ENCODE peak calls at places on chromosomes 3 and 15, in four cellular contexts. One of them, this sample, is unnamed.

GRCh38 chr15:77939851-77940250 is 137.7 kb downstream of the TBC1D2B start:
- DNase-seq in cardiac fibroblast: no peak
- DNase-seq in foreskin fibroblast: no peak
- DNase-seq in left lung: no peak
- DNase-seq in this sample: no peak

GRCh38 chr3:115513411-115513800 is 109.9 kb upstream of the GAP43 start:
- DNase-seq in cardiac fibroblast: no peak
- DNase-seq in foreskin fibroblast: no peak
- DNase-seq in left lung: no peak
- DNase-seq in this sample: no peak

GRCh38 chr15:98746375-98746679 is 98.0 kb downstream of the IGF1R start:
- DNase-seq in cardiac fibroblast: no peak
- DNase-seq in foreskin fibroblast: no peak
- DNase-seq in left lung: no peak
- DNase-seq in this sample: no peak

GRCh38 chr3:180744226-180744625 is 64.9 kb upstream of the CCDC39 start:
- DNase-seq in cardiac fibroblast: no peak
- DNase-seq in foreskin fibroblast: no peak
- DNase-seq in left lung: no peak
- DNase-seq in this sample: no peak

GRCh38 chr3:181518222-181518621 is 193.5 kb upstream of the SOX2 start:
- DNase-seq in cardiac fibroblast: no peak
- DNase-seq in foreskin fibroblast: no peak
- DNase-seq in left lung: no peak
- DNase-seq in this sample: no peak

GRCh38 chr3:128235207-128235933 is 82.1 kb downstream of the EEFSEC start:
- DNase-seq in cardiac fibroblast: no peak
- DNase-seq in foreskin fibroblast: peak; percentile 66
- DNase-seq in left lung: no peak
- DNase-seq in this sample: no peak

GRCh38 chr15:22979069-22979698 is 984 bp downstream of the CYFIP1 start:
- DNase-seq in cardiac fibroblast: peak; percentile 55
- DNase-seq in foreskin fibroblast: peak; percentile 80
- DNase-seq in left lung: peak; percentile 92
- DNase-seq in this sample: no peak

GRCh38 chr3:122577409-122578028 is at the start of gene PARP15:
- DNase-seq in cardiac fibroblast: no peak
- DNase-seq in foreskin fibroblast: peak; percentile 40
- DNase-seq in left lung: peak; percentile 82
- DNase-seq in this sample: no peak

GRCh38 chr3:113166719-113167492 is 44.5 kb upstream of the BOC start:
- DNase-seq in cardiac fibroblast: peak; percentile 73
- DNase-seq in foreskin fibroblast: peak; percentile 84
- DNase-seq in left lung: no peak
- DNase-seq in this sample: no peak

GRCh38 chr3:126025116-126025729 is 56.2 kb downstream of the ROPN1B start:
- DNase-seq in cardiac fibroblast: no peak
- DNase-seq in foreskin fibroblast: no peak
- DNase-seq in left lung: no peak
- DNase-seq in this sample: no peak

GRCh38 chr3:174325834-174326705 is 533.1 kb upstream of the NAALADL2 start:
- DNase-seq in cardiac fibroblast: peak; percentile 40
- DNase-seq in foreskin fibroblast: peak; percentile 70
- DNase-seq in left lung: no peak
- DNase-seq in this sample: no peak

GRCh38 chr3:46370784-46371183 is at the start of gene CCR5:
- DNase-seq in cardiac fibroblast: no peak
- DNase-seq in foreskin fibroblast: no peak
- DNase-seq in left lung: no peak
- DNase-seq in this sample: no peak

GRCh38 chr3:132209860-132210259 is 107.3 kb upstream of the ACP3 start:
- DNase-seq in cardiac fibroblast: no peak
- DNase-seq in foreskin fibroblast: no peak
- DNase-seq in left lung: no peak
- DNase-seq in this sample: no peak

GRCh38 chr3:8730641-8731040 is 3.0 kb upstream of the CAV3 start:
- DNase-seq in cardiac fibroblast: peak; percentile 56
- DNase-seq in foreskin fibroblast: peak; percentile 70
- DNase-seq in left lung: no peak
- DNase-seq in this sample: no peak

GRCh38 chr3:42077785-42078184 is 13.4 kb upstream of the TRAK1 start:
- DNase-seq in cardiac fibroblast: no peak
- DNase-seq in foreskin fibroblast: no peak
- DNase-seq in left lung: no peak
- DNase-seq in this sample: no peak

GRCh38 chr3:179452166-179452544 is 885 bp upstream of the GNB4 start:
- DNase-seq in cardiac fibroblast: peak; percentile 87
- DNase-seq in foreskin fibroblast: peak; percentile 79
- DNase-seq in left lung: no peak
- DNase-seq in this sample: no peak

GRCh38 chr3:30527720-30528119 is 78.7 kb upstream of the TGFBR2 start:
- DNase-seq in cardiac fibroblast: peak; percentile 46
- DNase-seq in foreskin fibroblast: no peak
- DNase-seq in left lung: no peak
- DNase-seq in this sample: no peak

GRCh38 chr3:187568171-187568570 is 102.0 kb downstream of the SST start:
- DNase-seq in cardiac fibroblast: peak; percentile 5
- DNase-seq in foreskin fibroblast: no peak
- DNase-seq in left lung: no peak
- DNase-seq in this sample: no peak

GRCh38 chr3:177209509-177209908 is 12.2 kb upstream of the TBL1XR1 start:
- DNase-seq in cardiac fibroblast: no peak
- DNase-seq in foreskin fibroblast: no peak
- DNase-seq in left lung: no peak
- DNase-seq in this sample: no peak

GRCh38 chr15:57273366-57273765 is 102.9 kb upstream of the CGNL1 start:
- DNase-seq in cardiac fibroblast: no peak
- DNase-seq in foreskin fibroblast: no peak
- DNase-seq in left lung: no peak
- DNase-seq in this sample: no peak

GRCh38 chr3:13718000-13718399 is 161.9 kb downstream of the WNT7A start:
- DNase-seq in cardiac fibroblast: no peak
- DNase-seq in foreskin fibroblast: no peak
- DNase-seq in left lung: no peak
- DNase-seq in this sample: peak; percentile 19

GRCh38 chr3:195148553-195148952 is 122.4 kb downstream of the XXYLT1 start:
- DNase-seq in cardiac fibroblast: no peak
- DNase-seq in foreskin fibroblast: peak; percentile 60
- DNase-seq in left lung: no peak
- DNase-seq in this sample: no peak

GRCh38 chr15:69843267-69843666 is 254.4 kb downstream of the TLE3 start:
- DNase-seq in cardiac fibroblast: no peak
- DNase-seq in foreskin fibroblast: no peak
- DNase-seq in left lung: no peak
- DNase-seq in this sample: no peak

GRCh38 chr3:161163297-161163696 is 57.8 kb upstream of the NMD3 start:
- DNase-seq in cardiac fibroblast: peak; percentile 83
- DNase-seq in foreskin fibroblast: peak; percentile 87
- DNase-seq in left lung: no peak
- DNase-seq in this sample: no peak

GRCh38 chr15:63198315-63198714 is 8.9 kb downstream of the RAB8B start:
- DNase-seq in cardiac fibroblast: peak; percentile 77
- DNase-seq in foreskin fibroblast: peak; percentile 38
- DNase-seq in left lung: no peak
- DNase-seq in this sample: no peak

GRCh38 chr3:116339441-116340028 is 105.8 kb downstream of the LSAMP start:
- DNase-seq in cardiac fibroblast: peak; percentile 76
- DNase-seq in foreskin fibroblast: peak; percentile 87
- DNase-seq in left lung: no peak
- DNase-seq in this sample: no peak

GRCh38 chr15:78414608-78415250 is 23.3 kb upstream of the IREB2 start:
- DNase-seq in cardiac fibroblast: no peak
- DNase-seq in foreskin fibroblast: no peak
- DNase-seq in left lung: no peak
- DNase-seq in this sample: no peak

GRCh38 chr3:98182196-98182595 is 15.7 kb downstream of the OR5H15 start:
- DNase-seq in cardiac fibroblast: no peak
- DNase-seq in foreskin fibroblast: no peak
- DNase-seq in left lung: no peak
- DNase-seq in this sample: no peak

GRCh38 chr15:66400351-66400774 is 13.7 kb downstream of the MAP2K1 start:
- DNase-seq in cardiac fibroblast: no peak
- DNase-seq in foreskin fibroblast: peak; percentile 71
- DNase-seq in left lung: no peak
- DNase-seq in this sample: no peak

GRCh38 chr15:50066202-50066601 is 52.8 kb downstream of the ATP8B4 start:
- DNase-seq in cardiac fibroblast: peak; percentile 32
- DNase-seq in foreskin fibroblast: peak; percentile 23
- DNase-seq in left lung: no peak
- DNase-seq in this sample: peak; percentile 89

GRCh38 chr15:62964251-62964650 is 78.3 kb upstream of the TPM1 start:
- DNase-seq in cardiac fibroblast: no peak
- DNase-seq in foreskin fibroblast: peak; percentile 88
- DNase-seq in left lung: no peak
- DNase-seq in this sample: no peak

GRCh38 chr3:172106989-172107388 is 67.6 kb downstream of the FNDC3B start:
- DNase-seq in cardiac fibroblast: no peak
- DNase-seq in foreskin fibroblast: no peak
- DNase-seq in left lung: no peak
- DNase-seq in this sample: peak; percentile 61

DNA sequence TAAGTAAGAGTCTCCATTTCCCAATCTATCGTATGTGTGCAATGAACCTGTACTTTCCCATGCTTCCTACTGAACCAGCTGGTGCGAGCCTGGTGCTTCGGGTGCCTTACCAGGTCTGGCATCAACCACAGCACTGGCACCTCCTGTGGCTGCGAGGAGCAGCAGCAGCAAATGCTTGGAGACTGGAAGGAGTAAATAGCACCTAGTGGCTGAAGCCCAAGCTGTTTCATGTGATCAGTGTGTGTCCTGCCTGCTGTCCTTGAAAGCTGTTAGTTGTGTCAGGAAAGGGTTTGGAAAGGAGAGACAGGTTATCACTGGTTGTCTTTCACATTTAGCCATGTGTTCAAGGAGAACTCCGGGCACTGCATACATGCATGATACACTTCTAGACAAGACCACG is 31.8 kb downstream of the PCOLCE2 start:
- DNase-seq in cardiac fibroblast: peak; percentile 17
- DNase-seq in foreskin fibroblast: peak; percentile 17
- DNase-seq in left lung: no peak
- DNase-seq in this sample: no peak
- TF ChIP-seq CTCF in cardiac fibroblast: no peak
- TF ChIP-seq CTCF in foreskin fibroblast: no peak
- TF ChIP-seq CTCF in left lung: no peak
- TF ChIP-seq CTCF in this sample: no peak

GRCh38 chr3:105365171-105365535 is 1.6 kb upstream of the ALCAM start:
- DNase-seq in cardiac fibroblast: no peak
- DNase-seq in foreskin fibroblast: peak; percentile 41
- DNase-seq in left lung: no peak
- DNase-seq in this sample: no peak

GRCh38 chr3:105366302-105367062 is at the start of gene ALCAM:
- DNase-seq in cardiac fibroblast: peak; percentile 99
- DNase-seq in foreskin fibroblast: peak; percentile 100
- DNase-seq in left lung: peak; percentile 99
- DNase-seq in this sample: peak; percentile 91

GRCh38 chr3:105367063-105367405 is 325 bp downstream of the ALCAM start:
- DNase-seq in cardiac fibroblast: no peak
- DNase-seq in foreskin fibroblast: peak; percentile 46
- DNase-seq in left lung: peak; percentile 84
- DNase-seq in this sample: no peak

GRCh38 chr3:105364113-105364512 is 2.6 kb upstream of the ALCAM start:
- DNase-seq in cardiac fibroblast: no peak
- DNase-seq in foreskin fibroblast: peak; percentile 75
- DNase-seq in left lung: no peak
- DNase-seq in this sample: no peak

DNA sequence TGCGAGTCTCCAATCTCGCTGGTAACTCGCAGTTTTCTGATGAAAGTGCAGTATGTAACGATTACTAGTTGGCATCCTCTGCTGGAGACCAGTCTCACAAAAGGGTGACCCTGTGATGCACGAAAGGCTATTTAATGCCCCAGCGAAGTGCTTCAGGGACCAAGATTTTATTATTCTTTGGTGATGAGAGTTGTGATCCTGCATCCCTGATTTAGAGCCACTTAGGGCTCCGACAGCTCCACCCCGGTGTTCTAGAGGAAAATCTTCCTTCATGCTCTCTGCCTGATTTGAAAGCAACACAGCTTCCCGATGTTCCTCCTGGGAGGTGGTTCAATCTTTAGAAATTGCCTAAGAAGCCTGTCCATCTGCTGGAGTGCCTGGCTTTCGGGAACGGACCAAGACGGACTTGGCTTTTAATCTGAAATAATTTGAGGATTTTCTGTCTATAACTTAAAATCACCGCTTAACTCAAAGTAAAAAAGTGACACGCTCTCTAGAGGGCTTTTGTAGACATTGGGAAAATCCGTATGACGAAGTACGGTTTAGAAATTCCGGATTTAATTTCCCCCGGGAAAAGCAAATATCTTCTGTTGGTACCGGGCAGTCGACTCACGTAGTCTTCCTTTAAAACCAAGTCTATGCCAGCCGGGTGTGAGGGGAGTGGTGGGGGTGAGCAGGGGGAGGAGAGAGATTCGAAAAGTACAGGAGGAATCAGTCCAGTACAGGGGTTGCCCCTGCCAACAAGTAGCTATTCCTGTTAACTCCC is 990 bp upstream of the ALCAM start:
- DNase-seq in cardiac fibroblast: peak; percentile 83
- DNase-seq in foreskin fibroblast: peak; percentile 75
- DNase-seq in left lung: no peak
- DNase-seq in this sample: no peak
- TF ChIP-seq CTCF in cardiac fibroblast: peak; percentile 1
- TF ChIP-seq CTCF in foreskin fibroblast: no peak
- TF ChIP-seq CTCF in left lung: no peak
- TF ChIP-seq CTCF in this sample: no peak

DNA sequence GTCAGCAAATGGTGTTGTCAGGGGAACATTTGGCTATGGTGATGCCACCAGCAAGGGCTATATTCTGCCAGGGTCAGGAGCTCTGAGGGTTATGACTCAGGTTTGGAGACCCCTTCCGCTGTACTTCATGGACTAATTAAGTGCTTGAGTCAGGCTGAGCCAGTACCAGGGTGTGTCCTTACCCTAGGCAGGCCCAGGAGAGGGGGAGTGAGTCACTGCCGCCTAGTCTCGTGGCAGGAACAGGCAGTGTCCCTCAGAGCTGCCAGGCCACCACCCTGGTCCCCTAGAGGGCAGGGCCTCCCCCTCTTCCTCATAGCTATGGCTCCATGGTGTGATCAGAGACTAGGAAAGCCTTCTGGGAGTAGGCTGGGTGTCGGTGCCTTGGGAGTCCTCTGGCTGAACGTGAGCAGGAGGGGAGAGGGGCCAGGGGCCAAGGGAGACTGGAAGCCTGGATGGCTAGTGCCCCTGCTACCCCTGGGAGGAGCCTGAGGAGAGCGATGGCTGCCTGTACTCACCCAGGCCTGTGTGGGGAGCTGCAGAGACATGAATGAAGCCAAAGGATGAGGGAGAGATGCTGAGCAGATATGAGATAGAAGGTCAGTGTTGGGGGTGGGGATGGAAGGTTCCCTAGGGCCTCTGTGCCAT is 10.6 kb downstream of the MAPKAPK3 start:
- DNase-seq in cardiac fibroblast: peak; percentile 40
- DNase-seq in foreskin fibroblast: peak; percentile 95
- DNase-seq in left lung: peak; percentile 92
- DNase-seq in this sample: peak; percentile 99
- TF ChIP-seq CTCF in cardiac fibroblast: peak; percentile 41
- TF ChIP-seq CTCF in foreskin fibroblast: peak; percentile 56
- TF ChIP-seq CTCF in left lung: peak; percentile 16
- TF ChIP-seq CTCF in this sample: peak; percentile 57

GRCh38 chr3:39541442-39541841 is 74.0 kb downstream of the MOBP start:
- DNase-seq in cardiac fibroblast: no peak
- DNase-seq in foreskin fibroblast: no peak
- DNase-seq in left lung: no peak
- DNase-seq in this sample: no peak
- TF ChIP-seq CTCF in cardiac fibroblast: no peak
- TF ChIP-seq CTCF in foreskin fibroblast: no peak
- TF ChIP-seq CTCF in left lung: no peak
- TF ChIP-seq CTCF in this sample: no peak

This sample was measured in CD14-positive monocyte.